ENCODE peak calls at places on chromosomes 5 and 9, in four cellular contexts. One of them, this sample, is unnamed.

GRCh38 chr5:67248703-67249589 is 52.3 kb upstream of the CD180 start:
- DNase-seq in stimulated activated CD8-positive, alpha-beta memory T cell treated with anti-CD3 and anti-CD28 coated beads, Interleukin-2, amount 100 ng/mL, for 48 hours: no peak
- DNase-seq in NCI-H526 treated with DMSO at 0.1 percent for 48 hours: no peak
- DNase-seq in anterior cingulate cortex: no peak
- DNase-seq in this sample: no peak

GRCh38 chr5:95261369-95262175 is 23.3 kb downstream of the MCTP1 start:
- DNase-seq in NCI-H526 treated with DMSO at 0.1 percent for 48 hours: no peak
- DNase-seq in anterior cingulate cortex: no peak
- DNase-seq in stimulated activated CD8-positive, alpha-beta memory T cell treated with anti-CD3 and anti-CD28 coated beads, Interleukin-2, amount 100 ng/mL, for 48 hours: no peak
- DNase-seq in this sample: peak; percentile 57

GRCh38 chr9:132018957-132019405 is 60.7 kb downstream of the MED27 start:
- DNase-seq in stimulated activated CD8-positive, alpha-beta memory T cell treated with anti-CD3 and anti-CD28 coated beads, Interleukin-2, amount 100 ng/mL, for 48 hours: no peak
- DNase-seq in anterior cingulate cortex: no peak
- DNase-seq in NCI-H526 treated with DMSO at 0.1 percent for 48 hours: no peak
- DNase-seq in this sample: no peak

GRCh38 chr9:137311171-137311970 is 9.3 kb upstream of the NRARP start:
- DNase-seq in NCI-H526 treated with DMSO at 0.1 percent for 48 hours: no peak
- DNase-seq in anterior cingulate cortex: no peak
- DNase-seq in stimulated activated CD8-positive, alpha-beta memory T cell treated with anti-CD3 and anti-CD28 coated beads, Interleukin-2, amount 100 ng/mL, for 48 hours: no peak
- DNase-seq in this sample: peak; percentile 35

GRCh38 chr5:172852490-172853354 is 18.7 kb downstream of the ERGIC1 start:
- DNase-seq in anterior cingulate cortex: no peak
- DNase-seq in stimulated activated CD8-positive, alpha-beta memory T cell treated with anti-CD3 and anti-CD28 coated beads, Interleukin-2, amount 100 ng/mL, for 48 hours: no peak
- DNase-seq in NCI-H526 treated with DMSO at 0.1 percent for 48 hours: no peak
- DNase-seq in this sample: no peak

GRCh38 chr5:75053286-75054109 is 1.1 kb upstream of the GCNT4 start:
- DNase-seq in stimulated activated CD8-positive, alpha-beta memory T cell treated with anti-CD3 and anti-CD28 coated beads, Interleukin-2, amount 100 ng/mL, for 48 hours: peak; percentile 43
- DNase-seq in anterior cingulate cortex: no peak
- DNase-seq in NCI-H526 treated with DMSO at 0.1 percent for 48 hours: no peak
- DNase-seq in this sample: peak; percentile 80

GRCh38 chr5:124453221-124454032 is 293.0 kb downstream of the ZNF608 start:
- DNase-seq in stimulated activated CD8-positive, alpha-beta memory T cell treated with anti-CD3 and anti-CD28 coated beads, Interleukin-2, amount 100 ng/mL, for 48 hours: no peak
- DNase-seq in NCI-H526 treated with DMSO at 0.1 percent for 48 hours: no peak
- DNase-seq in anterior cingulate cortex: no peak
- DNase-seq in this sample: peak; percentile 55

GRCh38 chr9:17003576-17004240 is 131.1 kb upstream of the CNTLN start:
- DNase-seq in stimulated activated CD8-positive, alpha-beta memory T cell treated with anti-CD3 and anti-CD28 coated beads, Interleukin-2, amount 100 ng/mL, for 48 hours: no peak
- DNase-seq in NCI-H526 treated with DMSO at 0.1 percent for 48 hours: peak; percentile 38
- DNase-seq in anterior cingulate cortex: no peak
- DNase-seq in this sample: peak; percentile 76

GRCh38 chr9:114484854-114485443 is 20.3 kb downstream of the WHRN start:
- DNase-seq in stimulated activated CD8-positive, alpha-beta memory T cell treated with anti-CD3 and anti-CD28 coated beads, Interleukin-2, amount 100 ng/mL, for 48 hours: peak; percentile 26
- DNase-seq in anterior cingulate cortex: no peak
- DNase-seq in NCI-H526 treated with DMSO at 0.1 percent for 48 hours: no peak
- DNase-seq in this sample: peak; percentile 88

GRCh38 chr5:27548415-27548814 is 510.0 kb upstream of the CDH9 start:
- DNase-seq in stimulated activated CD8-positive, alpha-beta memory T cell treated with anti-CD3 and anti-CD28 coated beads, Interleukin-2, amount 100 ng/mL, for 48 hours: no peak
- DNase-seq in anterior cingulate cortex: no peak
- DNase-seq in NCI-H526 treated with DMSO at 0.1 percent for 48 hours: no peak
- DNase-seq in this sample: no peak

This sample was measured in iris pigment epithelial cell.